ENCODE peak calls at places on chromosome 5, in six cellular contexts. One of them, this sample, is unnamed.

GRCh38 chr5:43174586-43174985 is 17.4 kb upstream of the NIM1K start:
- DNase-seq in endothelial cell: no peak
- DNase-seq in MCF 10A: no peak
- DNase-seq in kidney: no peak
- DNase-seq in left cardiac atrium: no peak
- DNase-seq in GM04504: no peak
- DNase-seq in this sample: no peak

GRCh38 chr5:11563822-11564221 is 340.4 kb downstream of the CTNND2 start:
- DNase-seq in endothelial cell: no peak
- DNase-seq in MCF 10A: peak
- DNase-seq in kidney: no peak
- DNase-seq in left cardiac atrium: no peak
- DNase-seq in GM04504: no peak
- DNase-seq in this sample: no peak

GRCh38 chr5:140973550-140973949 is 7.3 kb downstream of the PCDHAC2 start:
- DNase-seq in endothelial cell: no peak
- DNase-seq in MCF 10A: no peak
- DNase-seq in kidney: no peak
- DNase-seq in left cardiac atrium: no peak
- DNase-seq in GM04504: no peak
- DNase-seq in this sample: no peak

GRCh38 chr5:120803282-120803681 is 339.2 kb downstream of the PRR16 start:
- DNase-seq in endothelial cell: no peak
- DNase-seq in MCF 10A: peak
- DNase-seq in kidney: no peak
- DNase-seq in left cardiac atrium: no peak
- DNase-seq in GM04504: no peak
- DNase-seq in this sample: no peak

GRCh38 chr5:80871541-80871961 is 88.6 kb upstream of the RASGRF2 start:
- DNase-seq in endothelial cell: no peak
- DNase-seq in MCF 10A: peak
- DNase-seq in kidney: no peak
- DNase-seq in left cardiac atrium: no peak
- DNase-seq in GM04504: no peak
- DNase-seq in this sample: no peak

GRCh38 chr5:84249918-84250635 is 134.6 kb downstream of the EDIL3 start:
- DNase-seq in endothelial cell: peak
- DNase-seq in MCF 10A: peak
- DNase-seq in kidney: no peak
- DNase-seq in left cardiac atrium: no peak
- DNase-seq in GM04504: peak
- DNase-seq in this sample: no peak

GRCh38 chr5:68505917-68506860 is 290.6 kb downstream of the PIK3R1 start:
- DNase-seq in endothelial cell: no peak
- DNase-seq in MCF 10A: peak
- DNase-seq in kidney: no peak
- DNase-seq in left cardiac atrium: no peak
- DNase-seq in GM04504: no peak
- DNase-seq in this sample: no peak

GRCh38 chr5:107502711-107503110 is 168.0 kb downstream of the EFNA5 start:
- DNase-seq in endothelial cell: no peak
- DNase-seq in MCF 10A: no peak
- DNase-seq in kidney: no peak
- DNase-seq in left cardiac atrium: no peak
- DNase-seq in GM04504: no peak
- DNase-seq in this sample: no peak